ENCODE peak calls at places on chromosomes 16 and 17, in eight cellular contexts. G, V, K, L, X, O, Z and S are unnamed samples.

GRCh38 chr17:45302649-45303173 is 14.1 kb downstream of the MAP3K14 start:
- DNase-seq in G (peak), L (no peak), V (no peak), Z (no peak), O (no peak), X (no peak), K (no peak), S (peak)

GRCh38 chr16:56817056-56817455 is 48.0 kb upstream of the SLC12A3 start:
- DNase-seq in O (no peak), Z (no peak), V (no peak), G (peak), X (no peak), L (no peak), K (no peak), S (no peak)

GRCh38 chr17:48541574-48542113 is 3.3 kb downstream of the HOXB2 start:
- DNase-seq in L (peak), Z (no peak), V (no peak), X (no peak), O (no peak), K (no peak), G (no peak), S (no peak)

GRCh38 chr16:13425840-13426239 is 494.1 kb upstream of the ERCC4 start:
- DNase-seq in O (no peak), Z (no peak), L (no peak), G (no peak), X (no peak), V (no peak), K (no peak), S (no peak)

GRCh38 chr17:39903158-39903884 is 15.1 kb downstream of the GSDMB start:
- DNase-seq in L (no peak), Z (no peak), K (no peak), G (no peak), V (no peak), O (no peak), X (no peak), S (no peak)

GRCh38 chr17:69430488-69430887 is 16.0 kb downstream of the MAP2K6 start:
- DNase-seq in O (no peak), L (no peak), K (no peak), Z (no peak), X (no peak), G (no peak), V (no peak), S (no peak)

GRCh38 chr16:4580245-4580644 is 24.1 kb downstream of the C16orf96 start:
- DNase-seq in O (no peak), K (no peak), L (no peak), Z (no peak), X (no peak), V (no peak), G (no peak), S (peak)

GRCh38 chr16:5328546-5328945 is 231.0 kb upstream of the EEF2KMT start:
- DNase-seq in V (no peak), G (no peak), O (no peak), K (no peak), L (peak), Z (no peak), X (no peak), S (no peak)

GRCh38 chr17:31533546-31534155 is 142.2 kb downstream of the RAB11FIP4 start:
- DNase-seq in G (peak), Z (no peak), L (peak), K (peak), X (peak), V (no peak), O (peak), S (peak)

GRCh38 chr17:64061157-64061898 is 40.9 kb upstream of the ICAM2 start:
- DNase-seq in X (no peak), V (no peak), L (no peak), G (no peak), O (no peak), Z (no peak), K (no peak), S (no peak)

GRCh38 chr17:77462101-77462500 is 321.3 kb downstream of the SEC14L1 start:
- DNase-seq in X (no peak), G (no peak), O (no peak), V (no peak), K (no peak), Z (no peak), L (no peak), S (no peak)

GRCh38 chr17:28334176-28334575 is 1.1 kb downstream of the IFT20 start:
- DNase-seq in O (no peak), X (no peak), K (no peak), V (no peak), Z (no peak), G (no peak), L (no peak), S (no peak)

GRCh38 chr17:28811594-28812135 is 30.9 kb downstream of the FAM222B start:
- DNase-seq in V (no peak), O (no peak), X (no peak), G (no peak), Z (no peak), K (no peak), L (peak), S (peak)

GRCh38 chr17:33732116-33732515 is 439.0 kb upstream of the ASIC2 start:
- DNase-seq in G (no peak), X (no peak), L (peak), O (peak), V (no peak), Z (no peak), K (no peak), S (no peak)

GRCh38 chr17:46869296-46869695 is 17.9 kb downstream of the WNT9B start:
- DNase-seq in K (no peak), L (no peak), G (no peak), V (no peak), O (no peak), X (no peak), Z (no peak), S (no peak)

GRCh38 chr16:89052191-89052787 is 41.4 kb upstream of the ACSF3 start:
- DNase-seq in L (no peak), O (no peak), X (no peak), V (no peak), G (no peak), K (no peak), Z (no peak), S (no peak)

GRCh38 chr17:47708864-47709541 is 15.0 kb downstream of the TBKBP1 start:
- DNase-seq in X (peak), G (peak), L (no peak), K (no peak), O (no peak), Z (no peak), V (no peak), S (no peak)

GRCh38 chr16:79047337-79047736 is 553.2 kb downstream of the MAF start:
- DNase-seq in G (no peak), Z (no peak), V (no peak), L (peak), O (no peak), K (no peak), X (no peak), S (no peak)

DNA sequence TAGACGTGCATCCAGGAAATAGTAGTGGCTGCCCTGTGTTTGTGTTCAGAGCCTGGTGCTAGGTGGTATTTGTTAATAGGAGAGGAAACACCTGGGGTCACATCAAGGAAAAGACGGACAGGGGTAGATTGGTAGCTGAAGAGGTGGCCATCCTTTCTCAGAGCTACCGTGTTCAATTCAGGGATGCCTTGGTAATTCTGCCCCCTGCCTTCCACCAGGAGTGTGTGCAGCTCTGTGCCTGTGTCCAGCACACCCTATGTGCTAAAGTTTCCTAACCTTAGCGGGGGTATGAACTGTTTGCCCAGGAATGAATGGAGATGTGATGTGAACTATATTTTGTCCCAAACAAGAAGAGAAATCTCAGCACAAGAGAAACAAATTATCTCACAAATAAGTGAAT is 174.1 kb upstream of the MPHOSPH6 start:
- DNase-seq in V (no peak), O (no peak), K (no peak), Z (no peak), G (no peak), X (peak), L (peak), S (no peak)
- TF ChIP-seq CTCF in V (no peak), O (peak), K (peak), Z (peak), G (no peak), X (peak), L (peak), S (no peak)

DNA sequence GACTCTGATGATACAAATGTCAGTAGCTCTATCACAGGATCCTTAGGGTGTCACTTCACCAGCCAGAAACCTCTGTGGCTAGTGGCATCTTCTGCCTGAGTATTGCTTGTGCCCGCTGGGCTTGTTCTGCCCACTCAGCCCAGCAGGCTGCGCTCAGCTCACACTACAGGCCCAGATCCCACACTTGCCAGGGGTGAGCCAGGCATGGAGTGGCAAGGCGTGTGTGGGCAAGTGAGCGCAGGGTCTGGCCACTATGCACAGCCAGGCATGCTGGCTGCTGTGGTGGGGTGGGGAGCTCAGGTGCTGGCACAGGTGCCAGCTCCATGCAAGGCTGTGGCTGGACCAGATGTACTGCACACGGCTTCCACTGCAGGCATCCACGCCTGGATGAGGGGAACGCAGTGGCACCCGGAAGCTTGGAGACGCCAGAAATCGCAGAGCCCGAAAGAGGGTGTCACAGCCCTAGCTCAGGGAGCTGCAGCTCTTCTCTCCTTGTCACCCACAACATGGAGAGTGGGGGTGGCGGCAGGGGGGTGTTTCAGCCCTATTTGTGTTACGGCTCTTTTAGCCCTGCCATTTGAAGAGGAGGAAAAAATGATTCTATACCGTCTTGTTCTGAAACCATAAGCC is 10.2 kb downstream of the CFAP97D1 start:
- DNase-seq in G (no peak), V (no peak), K (no peak), X (peak), O (no peak), Z (no peak), L (no peak), S (peak)
- TF ChIP-seq CTCF in G (no peak), V (peak), K (peak), X (no peak), O (no peak), Z (no peak), L (peak), S (peak)

DNA sequence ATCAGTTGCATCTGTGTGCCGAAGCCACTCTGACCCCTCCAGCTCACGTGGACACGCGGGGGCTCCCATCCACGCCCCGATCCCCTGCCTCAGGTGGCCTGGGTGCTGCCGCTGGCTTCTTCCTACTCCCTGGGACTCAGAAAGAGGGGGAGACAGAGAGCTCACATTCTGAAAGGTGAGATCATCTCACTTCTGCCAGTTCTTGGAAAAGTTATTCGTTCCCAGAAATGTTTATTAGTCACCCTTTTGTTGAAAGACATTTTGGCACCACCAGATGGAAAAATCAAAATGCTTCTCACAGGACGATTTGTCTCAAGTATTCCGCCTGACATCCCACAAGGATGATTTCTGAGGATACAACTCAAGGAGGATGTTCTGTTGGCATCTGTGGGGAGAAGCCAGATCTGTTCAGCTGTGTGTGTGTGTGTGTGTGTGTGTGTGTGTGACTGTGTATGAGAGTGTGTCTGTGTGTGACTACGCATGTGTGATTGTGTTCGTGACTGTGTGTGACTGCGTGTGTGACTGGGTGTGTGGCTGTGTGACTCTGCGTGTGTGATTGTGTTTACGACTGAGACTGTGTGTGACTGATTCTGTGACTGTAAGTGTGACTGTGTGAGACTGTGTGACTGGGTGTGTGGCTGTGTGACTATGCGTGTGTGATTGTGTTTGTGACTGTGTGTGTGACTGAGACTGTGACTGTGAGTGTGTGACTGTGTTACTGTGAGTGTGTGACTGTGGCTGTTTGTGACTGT is 207.3 kb downstream of the NTN1 start:
- DNase-seq in O (no peak), G (no peak), X (no peak), K (no peak), Z (no peak), L (no peak), V (no peak), S (peak)
- TF ChIP-seq CTCF in O (no peak), G (no peak), X (no peak), K (no peak), Z (no peak), L (no peak), V (peak), S (no peak)

GRCh38 chr17:41326173-41327145 is 10.9 kb upstream of the KRTAP17-1 start:
- DNase-seq in V (no peak), G (no peak), L (no peak), O (no peak), X (no peak), K (no peak), Z (no peak), S (no peak)

GRCh38 chr17:41322903-41323895 is 7.7 kb upstream of the KRTAP17-1 start:
- DNase-seq in O (no peak), G (no peak), V (no peak), L (no peak), X (no peak), K (no peak), Z (no peak), S (no peak)

GRCh38 chr17:41325126-41325525 is 9.6 kb upstream of the KRTAP17-1 start:
- DNase-seq in K (no peak), V (no peak), Z (no peak), X (no peak), O (no peak), G (no peak), L (no peak), S (no peak)

GRCh38 chr17:41325611-41326010 is 10.1 kb upstream of the KRTAP17-1 start:
- DNase-seq in Z (no peak), G (no peak), V (no peak), K (no peak), O (no peak), L (no peak), X (no peak), S (no peak)

DNA sequence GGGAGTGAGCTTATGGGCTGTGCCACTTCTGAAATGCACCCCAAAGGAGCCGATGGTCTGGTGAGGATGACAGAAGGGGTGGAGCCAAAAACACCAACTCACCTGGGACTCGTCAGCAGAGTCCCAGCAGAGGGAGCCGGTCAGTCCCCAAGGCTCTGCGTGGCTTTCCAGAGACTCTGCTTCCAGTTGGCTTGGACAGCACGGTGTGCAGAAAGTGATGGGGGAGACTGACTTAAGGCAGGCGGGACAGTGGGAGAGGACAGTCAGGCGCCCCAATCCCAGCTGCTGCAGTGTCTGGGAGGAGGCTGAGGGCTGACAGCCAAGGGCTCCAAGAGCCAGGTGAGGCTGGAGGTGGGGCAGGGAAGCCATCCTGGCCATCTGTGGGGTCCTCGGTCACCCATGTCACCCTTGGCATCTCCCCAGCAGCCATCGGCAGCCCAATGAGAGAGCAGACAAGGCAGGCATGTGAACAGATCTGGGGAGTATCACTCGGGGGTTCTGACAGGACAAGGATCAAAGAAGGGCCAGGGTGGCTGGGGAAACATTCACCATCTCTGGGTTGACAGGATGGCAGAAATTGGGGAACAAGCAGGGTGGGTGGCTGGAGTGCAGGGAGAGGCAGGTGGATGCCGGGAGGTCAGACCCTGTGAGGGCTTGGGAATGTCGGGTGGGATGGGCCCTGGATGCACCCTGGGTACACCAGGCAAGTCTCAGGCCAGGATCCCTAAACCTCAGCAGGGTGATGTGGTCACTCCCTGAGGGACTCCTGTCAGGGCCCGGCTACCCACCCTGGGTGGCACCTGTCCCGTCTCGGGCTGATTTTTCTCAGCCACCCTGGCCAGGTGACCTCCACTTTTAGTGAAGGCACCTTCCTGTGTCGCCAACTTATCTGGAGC is 8.9 kb upstream of the KRTAP17-1 start:
- DNase-seq in Z (no peak), G (peak), K (no peak), O (no peak), L (no peak), V (no peak), X (peak), S (no peak)
- TF ChIP-seq CTCF in Z (no peak), G (peak), K (peak), O (no peak), L (peak), V (peak), X (peak), S (peak)

GRCh38 chr17:72802726-72803125 is 289.8 kb downstream of the SLC39A11 start:
- DNase-seq in X (no peak), L (no peak), K (no peak), V (no peak), G (no peak), Z (no peak), O (no peak), S (no peak)
- TF ChIP-seq CTCF in X (no peak), L (no peak), K (no peak), V (no peak), G (no peak), Z (no peak), O (no peak), S (no peak)

DNA sequence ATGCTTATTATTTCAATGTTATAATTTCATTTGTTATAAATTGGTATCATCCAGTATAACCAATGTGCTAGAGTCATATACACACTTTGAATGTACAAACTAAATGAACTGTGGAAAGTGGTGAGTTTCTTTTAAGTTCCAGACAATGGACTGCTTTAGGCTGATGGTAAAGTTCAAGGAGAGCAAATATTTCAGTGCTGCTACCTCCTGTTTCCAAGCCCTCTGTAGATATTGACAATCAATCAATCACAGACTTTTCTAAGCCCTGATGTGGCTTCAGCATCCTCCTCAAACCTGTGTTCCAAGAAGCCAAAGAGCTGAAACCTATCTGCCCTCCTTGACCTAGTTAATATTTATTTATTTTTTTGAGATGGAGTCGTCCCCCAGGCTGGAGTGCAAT is 28.2 kb upstream of the SREBF1 start:
- DNase-seq in K (no peak), L (no peak), X (no peak), Z (no peak), G (no peak), O (no peak), V (no peak), S (no peak)
- TF ChIP-seq CTCF in K (no peak), L (no peak), X (no peak), Z (no peak), G (no peak), O (no peak), V (no peak), S (no peak)

GRCh38 chr17:6749519-6749918 is 6.3 kb upstream of the XAF1 start:
- DNase-seq in V (no peak), L (peak), G (no peak), O (no peak), K (no peak), Z (no peak), X (no peak), S (no peak)
- TF ChIP-seq CTCF in V (no peak), L (peak), G (no peak), O (no peak), K (peak), Z (no peak), X (no peak), S (peak)

GRCh38 chr16:17927015-17927414 is 409.5 kb downstream of the NPIPA8 start:
- DNase-seq in V (no peak), X (no peak), K (no peak), L (no peak), G (no peak), O (no peak), Z (no peak), S (no peak)

DNA sequence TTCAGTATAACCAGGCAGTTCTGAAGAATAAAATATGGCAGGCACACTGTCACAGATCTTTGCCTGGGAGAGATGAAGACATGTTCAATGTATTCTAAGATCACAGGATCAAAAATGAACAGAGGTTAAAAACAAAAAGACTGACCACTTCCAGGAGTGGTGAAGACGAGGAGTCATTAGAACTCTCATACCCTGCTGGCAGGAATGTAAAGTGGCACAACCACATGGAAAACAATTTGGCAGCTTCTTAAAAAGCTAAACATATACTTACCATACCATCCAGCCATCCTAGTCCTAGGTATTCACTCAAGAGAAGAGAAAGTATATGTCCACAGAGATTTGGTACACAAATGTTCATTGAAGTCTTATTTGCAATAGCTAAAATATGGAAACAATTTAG is 406.3 kb downstream of the NPIPA8 start:
- DNase-seq in X (no peak), Z (no peak), L (no peak), G (no peak), K (no peak), V (no peak), O (no peak), S (no peak)
- TF ChIP-seq CTCF in X (no peak), Z (no peak), L (no peak), G (no peak), K (no peak), V (no peak), O (peak), S (peak)